ENCODE peak calls at places on chromosomes 4 and X, in seven cellular contexts. R, M, P, F, T, Y and S are unnamed samples.

GRCh38 chr4:4526401-4526800 is 15.4 kb downstream of the STX18 start:
- DNase-seq in R (no peak), M (no peak), P (no peak), F (no peak), T (no peak), Y (no peak), S (no peak)

GRCh38 chr4:71814433-71814832 is 30.6 kb upstream of the GC start:
- DNase-seq in R (no peak), M (no peak), P (no peak), F (no peak), T (no peak), Y (no peak), S (no peak)

GRCh38 chr4:183140911-183141320 is 41.9 kb downstream of the WWC2 start:
- DNase-seq in R (no peak), M (no peak), P (no peak), F (no peak), T (no peak), Y (no peak), S (no peak)

GRCh38 chr4:155805016-155805415 is 46.2 kb downstream of the GUCY1B1 start:
- DNase-seq in R (no peak), M (no peak), P (no peak), F (no peak), T (no peak), Y (no peak), S (no peak)

GRCh38 chr4:98851806-98852205 is 77.1 kb downstream of the EIF4E start:
- DNase-seq in R (no peak), M (no peak), P (no peak), F (no peak), T (no peak), Y (no peak), S (no peak)

GRCh38 chr4:186942745-186943606 is 219.3 kb upstream of the FAT1 start:
- DNase-seq in R (no peak), M (no peak), P (no peak), F (no peak), T (no peak), Y (no peak), S (no peak)

GRCh38 chrX:47607091-47607490 is 12.6 kb downstream of the SYN1 start:
- DNase-seq in R (no peak), M (no peak), P (no peak), F (no peak), T (no peak), Y (no peak), S (no peak)

GRCh38 chr4:94409947-94410346 is 41.8 kb upstream of the PDLIM5 start:
- DNase-seq in R (no peak), M (no peak), P (no peak), F (no peak), T (no peak), Y (no peak), S (no peak)

GRCh38 chr4:77821775-77822174 is 2.6 kb upstream of the CNOT6L start:
- DNase-seq in R (no peak), M (peak), P (no peak), F (no peak), T (no peak), Y (no peak), S (no peak)

GRCh38 chr4:42543126-42543525 is 113.8 kb downstream of the ATP8A1 start:
- DNase-seq in R (no peak), M (no peak), P (no peak), F (no peak), T (no peak), Y (no peak), S (no peak)

GRCh38 chrX:97685753-97686152 is 802.0 kb downstream of the RPA4 start:
- DNase-seq in R (no peak), M (no peak), P (no peak), F (no peak), T (no peak), Y (no peak), S (peak)

GRCh38 chr4:30443289-30443688 is 276.9 kb upstream of the PCDH7 start:
- DNase-seq in R (no peak), M (no peak), P (no peak), F (no peak), T (no peak), Y (no peak), S (no peak)

GRCh38 chr4:13966241-13967195 is 339.0 kb upstream of the BOD1L1 start:
- DNase-seq in R (peak), M (no peak), P (no peak), F (no peak), T (no peak), Y (peak), S (no peak)

GRCh38 chr4:26055855-26056254 is 141.8 kb downstream of the SMIM20 start:
- DNase-seq in R (no peak), M (no peak), P (no peak), F (no peak), T (no peak), Y (no peak), S (no peak)

GRCh38 chrX:106177106-106177981 is 9.2 kb downstream of the PWWP3B start:
- DNase-seq in R (peak), M (no peak), P (no peak), F (no peak), T (no peak), Y (no peak), S (no peak)

GRCh38 chr4:189046642-189047041 is 894.0 kb upstream of the FRG1 start:
- DNase-seq in R (no peak), M (no peak), P (no peak), F (no peak), T (no peak), Y (no peak), S (no peak)

GRCh38 chr4:78863991-78864390 is 75.2 kb downstream of the PAQR3 start:
- DNase-seq in R (no peak), M (no peak), P (no peak), F (no peak), T (no peak), Y (no peak), S (no peak)

GRCh38 chr4:81715335-81715734 is 243.6 kb upstream of the RASGEF1B start:
- DNase-seq in R (no peak), M (no peak), P (no peak), F (no peak), T (no peak), Y (no peak), S (no peak)

GRCh38 chr4:6917445-6918241 is 8.0 kb downstream of the TBC1D14 start:
- DNase-seq in R (no peak), M (peak), P (no peak), F (peak), T (no peak), Y (no peak), S (peak)

GRCh38 chr4:155974957-155975356 is 21.3 kb upstream of the CTSO start:
- DNase-seq in R (no peak), M (no peak), P (no peak), F (no peak), T (no peak), Y (no peak), S (no peak)

GRCh38 chrX:44784241-44784640 is 59.6 kb upstream of the DUSP21 start:
- DNase-seq in R (no peak), M (no peak), P (no peak), F (no peak), T (no peak), Y (no peak), S (no peak)

GRCh38 chrX:40153335-40154221 is 55.8 kb upstream of the BCOR start:
- DNase-seq in R (peak), M (peak), P (no peak), F (peak), T (no peak), Y (peak), S (peak)

GRCh38 chr4:16083217-16084191 is at the start of gene PROM1:
- DNase-seq in R (no peak), M (peak), P (no peak), F (peak), T (peak), Y (no peak), S (no peak)

GRCh38 chrX:148541461-148541983 is 41.1 kb downstream of the AFF2 start:
- DNase-seq in R (no peak), M (no peak), P (no peak), F (no peak), T (no peak), Y (no peak), S (no peak)

GRCh38 chrX:77451041-77451440 is 3.9 kb downstream of the FGF16 start:
- DNase-seq in R (no peak), M (no peak), P (no peak), F (no peak), T (no peak), Y (no peak), S (no peak)

GRCh38 chr4:171024720-171025303 is 788.4 kb upstream of the GALNTL6 start:
- DNase-seq in R (no peak), M (no peak), P (no peak), F (no peak), T (no peak), Y (no peak), S (no peak)

GRCh38 chrX:72304877-72305276 is 837 bp downstream of the CITED1 start:
- DNase-seq in R (no peak), M (no peak), P (no peak), F (no peak), T (no peak), Y (no peak), S (no peak)

GRCh38 chr4:180335571-180335970 is 1907.6 kb upstream of the TENM3 start:
- DNase-seq in R (no peak), M (no peak), P (no peak), F (no peak), T (no peak), Y (no peak), S (no peak)

GRCh38 chr4:10593130-10593529 is 91.4 kb downstream of the CLNK start:
- DNase-seq in R (no peak), M (no peak), P (no peak), F (no peak), T (no peak), Y (no peak), S (no peak)

GRCh38 chr4:38601244-38601915 is 62.6 kb upstream of the KLF3 start:
- DNase-seq in R (no peak), M (no peak), P (no peak), F (peak), T (no peak), Y (no peak), S (no peak)

GRCh38 chr4:106618920-106619319 is 250.3 kb upstream of the GIMD1 start:
- DNase-seq in R (no peak), M (no peak), P (no peak), F (no peak), T (no peak), Y (no peak), S (no peak)

GRCh38 chrX:125193921-125194320 is 125.8 kb upstream of the TEX13C start:
- DNase-seq in R (no peak), M (no peak), P (no peak), F (no peak), T (no peak), Y (no peak), S (no peak)